ENCODE peak calls at places on chromosomes 13 and 19, in five cellular contexts. One of them, this sample, is unnamed. For H3K4me1, the result is how much of the 10 kb centered on the place peaks cover.

GRCh38 chr13:29301027-29301426 is 294.5 kb downstream of the SLC7A1 start:
- DNase-seq in PC-3: no peak
- DNase-seq in HCT116: no peak
- DNase-seq in endodermal cell: no peak
- DNase-seq in colonic mucosa: no peak
- DNase-seq in this sample: no peak

GRCh38 chr19:29379257-29379986 is 146.4 kb upstream of the VSTM2B start:
- DNase-seq in endodermal cell: peak
- DNase-seq in PC-3: no peak
- DNase-seq in HCT116: no peak
- DNase-seq in colonic mucosa: peak
- DNase-seq in this sample: no peak

GRCh38 chr13:112955956-112956355 is 13.1 kb upstream of the MCF2L start:
- DNase-seq in endodermal cell: no peak
- DNase-seq in PC-3: no peak
- DNase-seq in HCT116: no peak
- DNase-seq in colonic mucosa: no peak
- DNase-seq in this sample: no peak

GRCh38 chr13:49419292-49419691 is 24.6 kb downstream of the CAB39L start:
- DNase-seq in PC-3: no peak
- DNase-seq in endodermal cell: no peak
- DNase-seq in colonic mucosa: no peak
- DNase-seq in HCT116: no peak
- DNase-seq in this sample: peak

GRCh38 chr19:7663711-7664110 is 5.1 kb upstream of the RETN start:
- DNase-seq in colonic mucosa: no peak
- DNase-seq in endodermal cell: no peak
- DNase-seq in HCT116: no peak
- DNase-seq in PC-3: no peak
- DNase-seq in this sample: no peak

GRCh38 chr13:113050856-113051431 is 54.6 kb upstream of the F7 start:
- DNase-seq in endodermal cell: no peak
- DNase-seq in colonic mucosa: no peak
- DNase-seq in PC-3: no peak
- DNase-seq in HCT116: no peak
- DNase-seq in this sample: no peak

GRCh38 chr19:45440873-45441654 is 17.3 kb upstream of the ERCC1 start:
- DNase-seq in HCT116: no peak
- DNase-seq in endodermal cell: peak
- DNase-seq in PC-3: peak
- DNase-seq in colonic mucosa: no peak
- DNase-seq in this sample: peak

GRCh38 chr19:40687525-40688016 is 2.9 kb downstream of the NUMBL start:
- DNase-seq in PC-3: no peak
- DNase-seq in endodermal cell: no peak
- DNase-seq in colonic mucosa: peak
- DNase-seq in HCT116: no peak
- DNase-seq in this sample: peak

GRCh38 chr13:30816733-30817132 is 81.4 kb downstream of the ALOX5AP start:
- DNase-seq in HCT116: no peak
- DNase-seq in PC-3: no peak
- DNase-seq in endodermal cell: peak
- DNase-seq in colonic mucosa: no peak
- DNase-seq in this sample: no peak

GRCh38 chr13:33691980-33692379 is 126.0 kb upstream of the RFC3 start:
- DNase-seq in PC-3: no peak
- DNase-seq in colonic mucosa: no peak
- DNase-seq in HCT116: no peak
- DNase-seq in endodermal cell: no peak
- DNase-seq in this sample: no peak

GRCh38 chr13:37446503-37446902 is 152.1 kb downstream of the POSTN start:
- DNase-seq in HCT116: no peak
- DNase-seq in PC-3: peak
- DNase-seq in endodermal cell: no peak
- DNase-seq in colonic mucosa: no peak
- DNase-seq in this sample: peak

GRCh38 chr19:7550987-7551761 is 15.7 kb downstream of the PNPLA6 start:
- DNase-seq in colonic mucosa: peak
- DNase-seq in PC-3: peak
- DNase-seq in HCT116: peak
- DNase-seq in endodermal cell: peak
- DNase-seq in this sample: peak

GRCh38 chr19:15419413-15420025 is 731 bp upstream of the AKAP8L start:
- DNase-seq in HCT116: no peak
- DNase-seq in endodermal cell: no peak
- DNase-seq in colonic mucosa: no peak
- DNase-seq in PC-3: peak
- DNase-seq in this sample: peak

GRCh38 chr13:76667551-76667950 is 218.7 kb downstream of the KCTD12 start:
- DNase-seq in PC-3: peak
- DNase-seq in colonic mucosa: peak
- DNase-seq in HCT116: no peak
- DNase-seq in endodermal cell: no peak
- DNase-seq in this sample: peak

GRCh38 chr13:42152495-42152894 is 104.0 kb downstream of the DGKH start:
- DNase-seq in endodermal cell: no peak
- DNase-seq in PC-3: no peak
- DNase-seq in HCT116: no peak
- DNase-seq in colonic mucosa: no peak
- DNase-seq in this sample: no peak

GRCh38 chr13:71218960-71219359 is 648.0 kb downstream of the DACH1 start:
- DNase-seq in PC-3: peak
- DNase-seq in colonic mucosa: no peak
- DNase-seq in endodermal cell: peak
- DNase-seq in HCT116: no peak
- DNase-seq in this sample: no peak

GRCh38 chr19:45020071-45020470 is 18.8 kb upstream of the CLASRP start:
- DNase-seq in PC-3: no peak
- DNase-seq in endodermal cell: no peak
- DNase-seq in colonic mucosa: no peak
- DNase-seq in HCT116: no peak
- DNase-seq in this sample: no peak

GRCh38 chr13:98147521-98147920 is 4.6 kb downstream of the FARP1 start:
- DNase-seq in HCT116: no peak
- DNase-seq in colonic mucosa: no peak
- DNase-seq in PC-3: no peak
- DNase-seq in endodermal cell: no peak
- DNase-seq in this sample: no peak

GRCh38 chr13:81957121-81957520 is 1616.2 kb upstream of the SPRY2 start:
- DNase-seq in PC-3: no peak
- DNase-seq in HCT116: no peak
- DNase-seq in colonic mucosa: no peak
- DNase-seq in endodermal cell: peak
- DNase-seq in this sample: no peak

GRCh38 chr19:18289471-18290066 is 8.1 kb upstream of the JUND start:
- DNase-seq in endodermal cell: peak
- DNase-seq in colonic mucosa: no peak
- DNase-seq in PC-3: no peak
- DNase-seq in HCT116: no peak
- DNase-seq in this sample: no peak
- H3K4me3 ChIP-seq in endodermal cell: no peak
- H3K4me3 ChIP-seq in colonic mucosa: no peak
- H3K4me3 ChIP-seq in PC-3: no peak
- H3K4me3 ChIP-seq in HCT116: no peak
- H3K4me3 ChIP-seq in this sample: no peak

GRCh38 chr13:46914341-46914740 is 17.5 kb upstream of the HTR2A start:
- DNase-seq in endodermal cell: no peak
- DNase-seq in PC-3: no peak
- DNase-seq in colonic mucosa: no peak
- DNase-seq in HCT116: no peak
- DNase-seq in this sample: no peak
- H3K4me1 ChIP-seq in endodermal cell: under half
- H3K4me1 ChIP-seq in PC-3: under half
- H3K4me1 ChIP-seq in colonic mucosa: under half
- H3K4me1 ChIP-seq in HCT116: under half
- H3K4me1 ChIP-seq in this sample: under half

DNA sequence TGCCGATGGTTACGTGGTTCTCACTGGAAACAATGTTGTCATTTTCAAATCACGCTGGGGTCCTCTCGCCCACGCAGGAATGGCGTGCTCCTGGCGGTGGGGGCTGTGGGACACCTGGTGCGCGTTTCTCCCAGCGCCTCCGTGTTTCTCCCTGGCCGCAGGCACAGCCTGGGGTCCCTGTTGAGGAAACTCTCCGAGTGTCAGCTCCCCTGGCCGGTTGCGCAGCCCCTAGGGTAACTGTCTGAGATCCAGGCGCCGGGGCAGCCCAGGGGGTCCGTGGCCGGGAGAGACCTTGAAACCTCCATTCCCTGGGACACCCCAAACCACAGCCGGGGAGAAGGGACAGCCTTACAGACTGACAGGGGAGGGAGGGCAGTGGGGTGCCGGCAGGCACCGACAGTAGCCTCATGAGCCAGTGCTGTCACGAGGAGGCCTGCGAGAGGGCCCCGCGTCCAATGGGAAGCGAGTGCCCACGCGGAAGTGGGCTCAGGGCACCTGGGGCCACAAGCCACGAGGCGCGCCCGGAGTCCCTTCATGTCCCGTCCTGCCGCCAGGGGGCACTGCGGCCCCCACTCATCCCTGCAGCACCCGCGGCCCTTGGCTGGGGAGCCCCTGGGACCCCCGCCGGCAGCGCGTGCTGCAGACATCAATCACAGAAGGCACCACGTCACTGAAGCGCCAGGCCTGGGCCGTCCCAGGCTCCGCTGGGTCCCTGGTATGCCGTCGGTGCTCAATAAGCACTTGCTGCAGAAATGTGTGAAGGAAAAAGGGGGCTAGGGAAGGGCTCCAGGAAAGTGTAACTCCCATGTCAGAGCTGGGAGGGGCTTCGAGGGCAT is 9.5 kb downstream of the ADAMTSL5 start:
- DNase-seq in HCT116: no peak
- DNase-seq in endodermal cell: peak
- DNase-seq in colonic mucosa: peak
- DNase-seq in PC-3: peak
- DNase-seq in this sample: peak
- H3K9ac ChIP-seq in HCT116: peak
- H3K9ac ChIP-seq in endodermal cell: no peak
- H3K9ac ChIP-seq in colonic mucosa: no peak
- H3K9ac ChIP-seq in PC-3: no peak
- H3K9ac ChIP-seq in this sample: no peak

GRCh38 chr19:6238643-6239281 is 41.0 kb downstream of the MLLT1 start:
- DNase-seq in endodermal cell: no peak
- DNase-seq in colonic mucosa: no peak
- DNase-seq in HCT116: no peak
- DNase-seq in PC-3: peak
- DNase-seq in this sample: no peak

GRCh38 chr19:6234527-6234926 is 45.2 kb downstream of the MLLT1 start:
- DNase-seq in PC-3: no peak
- DNase-seq in endodermal cell: no peak
- DNase-seq in colonic mucosa: no peak
- DNase-seq in HCT116: no peak
- DNase-seq in this sample: no peak

GRCh38 chr19:6235031-6235951 is 44.5 kb downstream of the MLLT1 start:
- DNase-seq in PC-3: no peak
- DNase-seq in endodermal cell: no peak
- DNase-seq in colonic mucosa: no peak
- DNase-seq in HCT116: no peak
- DNase-seq in this sample: no peak

GRCh38 chr19:6238256-6238642 is 41.5 kb downstream of the MLLT1 start:
- DNase-seq in HCT116: no peak
- DNase-seq in PC-3: no peak
- DNase-seq in colonic mucosa: no peak
- DNase-seq in endodermal cell: no peak
- DNase-seq in this sample: no peak

GRCh38 chr19:6236310-6237291 is 43.2 kb downstream of the MLLT1 start:
- DNase-seq in HCT116: no peak
- DNase-seq in PC-3: peak
- DNase-seq in endodermal cell: no peak
- DNase-seq in colonic mucosa: peak
- DNase-seq in this sample: no peak
- H3K4me3 ChIP-seq in HCT116: no peak
- H3K4me3 ChIP-seq in PC-3: no peak
- H3K4me3 ChIP-seq in endodermal cell: no peak
- H3K4me3 ChIP-seq in colonic mucosa: no peak
- H3K4me3 ChIP-seq in this sample: no peak

GRCh38 chr19:5937550-5937949 is 23.5 kb downstream of the CAPS start:
- DNase-seq in colonic mucosa: no peak
- DNase-seq in HCT116: no peak
- DNase-seq in PC-3: no peak
- DNase-seq in endodermal cell: no peak
- DNase-seq in this sample: no peak
- H3K4me1 ChIP-seq in colonic mucosa: under half
- H3K4me1 ChIP-seq in HCT116: under half
- H3K4me1 ChIP-seq in PC-3: under half
- H3K4me1 ChIP-seq in endodermal cell: under half
- H3K4me1 ChIP-seq in this sample: under half

GRCh38 chr13:23796546-23796945 is 92.7 kb downstream of the MIPEP start:
- DNase-seq in HCT116: no peak
- DNase-seq in colonic mucosa: no peak
- DNase-seq in PC-3: peak
- DNase-seq in endodermal cell: no peak
- DNase-seq in this sample: peak

GRCh38 chr13:23792680-23793079 is 96.5 kb downstream of the MIPEP start:
- DNase-seq in endodermal cell: no peak
- DNase-seq in PC-3: no peak
- DNase-seq in HCT116: no peak
- DNase-seq in colonic mucosa: no peak
- DNase-seq in this sample: no peak

GRCh38 chr13:23794267-23795161 is 94.7 kb downstream of the MIPEP start:
- DNase-seq in colonic mucosa: no peak
- DNase-seq in PC-3: peak
- DNase-seq in HCT116: no peak
- DNase-seq in endodermal cell: no peak
- DNase-seq in this sample: peak

GRCh38 chr13:23790591-23791170 is 98.5 kb downstream of the MIPEP start:
- DNase-seq in endodermal cell: no peak
- DNase-seq in PC-3: no peak
- DNase-seq in colonic mucosa: no peak
- DNase-seq in HCT116: no peak
- DNase-seq in this sample: peak

GRCh38 chr13:23793711-23794110 is 95.5 kb downstream of the MIPEP start:
- DNase-seq in endodermal cell: no peak
- DNase-seq in colonic mucosa: no peak
- DNase-seq in HCT116: no peak
- DNase-seq in PC-3: no peak
- DNase-seq in this sample: no peak
- H3K9ac ChIP-seq in endodermal cell: no peak
- H3K9ac ChIP-seq in colonic mucosa: no peak
- H3K9ac ChIP-seq in HCT116: no peak
- H3K9ac ChIP-seq in PC-3: peak
- H3K9ac ChIP-seq in this sample: peak

This sample was measured in adipocyte.